ENCODE peak calls at places on chromosomes 11 and 22, in nine cellular contexts. O, Y, C, M, F, J, Z, W and Q are unnamed samples.

GRCh38 chr11:56706486-56706885 is 7.6 kb downstream of the OR9G1 start:
- DNase-seq in Z (no peak), J (no peak), M (no peak), F (peak; percentile 10), Y (no peak), C (no peak), O (no peak), W (no peak), Q (peak; percentile 69)

GRCh38 chr22:28560005-28560742 is 119.5 kb downstream of the TTC28 start:
- DNase-seq in C (no peak), O (no peak), Z (peak; percentile 36), F (peak; percentile 66), W (peak; percentile 68), M (peak; percentile 46), Y (no peak), J (peak; percentile 1), Q (peak; percentile 50)

GRCh38 chr11:57361926-57362325 is 19.0 kb downstream of the PRG3 start:
- DNase-seq in J (no peak), W (no peak), Z (no peak), F (no peak), M (no peak), C (no peak), Y (no peak), O (no peak), Q (no peak)

GRCh38 chr11:113131036-113131775 is 170.0 kb downstream of the NCAM1 start:
- DNase-seq in F (no peak), Z (no peak), M (no peak), C (no peak), W (no peak), Y (no peak), J (no peak), O (no peak), Q (no peak)

GRCh38 chr11:69465236-69466000 is 16.0 kb upstream of the LINC01488 start:
- DNase-seq in M (no peak), C (no peak), F (no peak), Y (no peak), W (no peak), J (no peak), Z (no peak), O (no peak), Q (peak; percentile 52)

GRCh38 chr11:124315052-124315451 is 1.3 kb upstream of the OR8D1 start:
- DNase-seq in M (peak; percentile 53), C (no peak), O (no peak), J (no peak), Z (no peak), F (no peak), Y (no peak), W (peak; percentile 34), Q (peak; percentile 32)

GRCh38 chr11:58023435-58023931 is at the start of gene OR9Q1:
- DNase-seq in O (no peak), M (no peak), J (no peak), Y (no peak), W (no peak), C (no peak), Z (no peak), F (no peak), Q (no peak)

GRCh38 chr11:85694385-85694980 is 8.5 kb upstream of the CCDC89 start:
- DNase-seq in M (peak; percentile 81), O (no peak), F (peak; percentile 46), W (peak; percentile 73), Y (peak; percentile 24), Z (peak; percentile 63), J (no peak), C (peak; percentile 18), Q (peak; percentile 16)

GRCh38 chr11:15800121-15800800 is 556.1 kb downstream of the SOX6 start:
- DNase-seq in M (peak; percentile 84), O (no peak), Z (peak; percentile 19), J (peak; percentile 50), W (peak; percentile 57), F (peak; percentile 16), Y (no peak), C (no peak), Q (peak; percentile 87)

GRCh38 chr11:25435197-25435596 is 896.7 kb upstream of the ANO3 start:
- DNase-seq in W (no peak), F (no peak), M (no peak), O (no peak), C (no peak), J (no peak), Y (no peak), Z (no peak), Q (no peak)

GRCh38 chr11:102007567-102008437 is 39.4 kb upstream of the CFAP300 start:
- DNase-seq in J (peak; percentile 46), W (peak; percentile 70), M (peak; percentile 73), Z (peak; percentile 59), C (peak; percentile 57), Y (peak; percentile 64), O (no peak), F (peak; percentile 62), Q (peak; percentile 59)

GRCh38 chr11:13152736-13153541 is 124.7 kb upstream of the BMAL1 start:
- DNase-seq in M (peak; percentile 66), F (peak; percentile 28), C (no peak), Z (no peak), J (no peak), W (peak; percentile 70), O (no peak), Y (no peak), Q (no peak)

GRCh38 chr11:43012606-43013005 is 299.2 kb upstream of the API5 start:
- DNase-seq in F (no peak), M (no peak), C (no peak), J (no peak), O (no peak), Y (no peak), W (no peak), Z (no peak), Q (no peak)

GRCh38 chr11:17477361-17477760 is 716 bp upstream of the ABCC8 start:
- DNase-seq in C (no peak), Z (no peak), O (no peak), J (no peak), Y (no peak), M (no peak), W (no peak), F (no peak), Q (no peak)

GRCh38 chr11:108672113-108672512 is 7.2 kb downstream of the DDX10 start:
- DNase-seq in M (peak; percentile 67), Y (no peak), Z (no peak), J (no peak), W (peak; percentile 51), F (peak; percentile 22), O (no peak), C (no peak), Q (no peak)

GRCh38 chr22:39306456-39307361 is 12.7 kb downstream of the RPL3 start:
- DNase-seq in Y (peak; percentile 50), W (no peak), Z (no peak), F (peak; percentile 67), J (peak; percentile 65), C (no peak), M (peak; percentile 18), O (peak; percentile 74), Q (no peak)

GRCh38 chr11:46673713-46674462 is 26.5 kb downstream of the ARHGAP1 start:
- DNase-seq in F (peak; percentile 22), Z (no peak), W (no peak), J (no peak), Y (no peak), C (no peak), O (no peak), M (no peak), Q (no peak)

GRCh38 chr11:120632579-120632978 is 121.0 kb downstream of the GRIK4 start:
- DNase-seq in F (peak; percentile 68), Z (no peak), C (no peak), W (peak; percentile 13), M (no peak), Y (peak; percentile 40), O (no peak), J (no peak), Q (no peak)

GRCh38 chr11:452203-452744 is 2.2 kb downstream of the PTDSS2 start:
- DNase-seq in J (no peak), F (no peak), W (no peak), Y (peak; percentile 29), M (no peak), C (no peak), O (no peak), Z (no peak), Q (no peak)

GRCh38 chr11:454043-454442 is 4.0 kb downstream of the PTDSS2 start:
- DNase-seq in J (no peak), C (no peak), W (no peak), F (no peak), O (no peak), Z (no peak), M (no peak), Y (no peak), Q (no peak)

GRCh38 chr11:454801-455565 is 4.9 kb downstream of the PTDSS2 start:
- DNase-seq in J (no peak), W (no peak), Z (no peak), M (no peak), C (no peak), O (no peak), Y (no peak), F (no peak), Q (no peak)

GRCh38 chr11:452916-453527 is 2.9 kb downstream of the PTDSS2 start:
- DNase-seq in M (no peak), O (no peak), J (no peak), C (no peak), W (no peak), Y (no peak), Z (no peak), F (no peak), Q (no peak)

GRCh38 chr11:453564-453963 is 3.5 kb downstream of the PTDSS2 start:
- DNase-seq in J (no peak), M (no peak), C (no peak), Y (no peak), Z (no peak), O (no peak), W (no peak), F (no peak), Q (no peak)
- H3K79me2 ChIP-seq in J (peaks cover 22% of the 10 kb centered on the region), M (peaks cover 42% of the 10 kb centered on the region), C (peaks cover 91% of the 10 kb centered on the region), Y (no peaks in the 10 kb centered on the region), Z (peaks cover 76% of the 10 kb centered on the region), O (peaks cover 15% of the 10 kb centered on the region), W (peaks cover 88% of the 10 kb centered on the region), F (peaks cover 60% of the 10 kb centered on the region), Q (peaks cover 77% of the 10 kb centered on the region)

GRCh38 chr11:33898957-33899356 is 7.1 kb upstream of the LMO2 start:
- DNase-seq in O (no peak), Y (no peak), F (no peak), M (no peak), Z (no peak), J (no peak), C (no peak), W (no peak), Q (no peak)
- H3K27ac ChIP-seq in O (no peak overlapping the region), Y (no peak overlapping the region), F (no peak overlapping the region), M (no peak overlapping the region), Z (no peak overlapping the region), J (no peak overlapping the region), C (no peak overlapping the region), W (no peak overlapping the region), Q (no peak overlapping the region)

GRCh38 chr22:30427871-30428270 is 2.3 kb downstream of the MTFP1 start:
- DNase-seq in Z (no peak), O (no peak), J (no peak), Y (peak; percentile 37), W (peak; percentile 16), F (no peak), M (no peak), C (no peak), Q (no peak)
- H3K79me2 ChIP-seq in Z (no peaks in the 10 kb centered on the region), O (no peaks in the 10 kb centered on the region), J (peaks cover 5% of the 10 kb centered on the region), Y (peaks cover 33% of the 10 kb centered on the region), W (no peaks in the 10 kb centered on the region), F (no peaks in the 10 kb centered on the region), M (no peaks in the 10 kb centered on the region), C (peaks cover 22% of the 10 kb centered on the region), Q (no peaks in the 10 kb centered on the region)

DNA sequence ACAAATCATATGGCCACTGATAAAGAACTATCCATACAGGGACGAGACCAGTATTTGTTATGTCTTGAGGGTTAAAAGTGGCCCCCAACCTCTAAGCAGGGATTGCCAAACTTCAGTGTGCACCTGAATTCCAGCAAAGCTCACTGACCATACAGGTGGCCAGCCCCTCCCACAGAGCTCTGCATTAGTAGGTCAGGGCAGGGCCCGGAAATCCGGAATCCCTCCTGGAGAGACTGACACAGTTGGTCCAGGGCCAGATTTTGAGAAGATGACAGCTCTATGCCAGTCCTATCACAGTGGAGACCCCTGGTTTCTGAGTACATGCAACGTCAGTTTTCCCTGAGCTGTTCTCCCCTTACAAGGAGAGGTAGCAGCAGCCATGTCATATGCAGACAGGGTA is 20.8 kb downstream of the VPS37C start:
- DNase-seq in W (no peak), Y (no peak), O (no peak), F (no peak), M (no peak), C (no peak), Z (no peak), J (no peak), Q (no peak)
- H3K27ac ChIP-seq in W (no peak overlapping the region), Y (no peak overlapping the region), O (no peak overlapping the region), F (no peak overlapping the region), M (no peak overlapping the region), C (no peak overlapping the region), Z (no peak overlapping the region), J (no peak overlapping the region), Q (no peak overlapping the region)